ENCODE peak calls at places on chromosomes 13 and 19, in six cellular contexts. K is amniotic epithelial cell; W is AG20443; R is left colon; V is NCI-H446 treated with DMSO at 0.1 percent for 48 hours; I is activated CD4-positive, CD25-positive, alpha-beta regulatory T cell treated with anti-CD3 and anti-CD28 coated beads, Interleukin-2, amount 50 U/mL, for 72 hours. X is an unnamed sample.

GRCh38 chr19:33391631-33392249 is 18.2 kb downstream of the CEBPG start:
- DNase-seq in K (no peak), W (no peak), R (no peak), V (no peak), I (no peak), X (no peak)

GRCh38 chr13:97849305-97849704 is 104.2 kb upstream of the IPO5 start:
- DNase-seq in K (peak; percentile 25), W (peak; percentile 39), R (no peak), V (no peak), I (no peak), X (no peak)

GRCh38 chr13:85137516-85137915 is 661.7 kb downstream of the SLITRK6 start:
- DNase-seq in K (no peak), W (no peak), R (no peak), V (no peak), I (no peak), X (no peak)

GRCh38 chr19:31974941-31975340 is 370.5 kb upstream of the ZNF507 start:
- DNase-seq in K (no peak), W (no peak), R (no peak), V (no peak), I (no peak), X (no peak)

GRCh38 chr19:35313614-35314013 is 15.4 kb upstream of the CD22 start:
- DNase-seq in K (no peak), W (no peak), R (no peak), V (no peak), I (no peak), X (no peak)

GRCh38 chr19:13441810-13442512 is 64.3 kb downstream of the CACNA1A start:
- DNase-seq in K (peak; percentile 5), W (peak; percentile 72), R (no peak), V (no peak), I (peak; percentile 40), X (peak; percentile 17)

GRCh38 chr13:79742923-79743322 is 262.0 kb downstream of the NDFIP2 start:
- DNase-seq in K (no peak), W (no peak), R (no peak), V (no peak), I (no peak), X (no peak)

GRCh38 chr13:111533900-111534645 is 213.6 kb downstream of the TEX29 start:
- DNase-seq in K (no peak), W (no peak), R (no peak), V (no peak), I (no peak), X (no peak)

GRCh38 chr13:113322043-113322461 is 25.0 kb downstream of the LAMP1 start:
- DNase-seq in K (no peak), W (no peak), R (no peak), V (no peak), I (no peak), X (no peak)

X was measured in body of pancreas.